ENCODE peak calls at places on chromosomes 1 and 21, in ten cellular contexts. U is NCI-H774; H is RWPE1; P is colonic mucosa; V is hypothalamus; Q is PC-9; Z is ureter; N is choroid plexus epithelial cell; G is activated T-helper 1 cell treated with anti-CD3 and anti-CD28 coated beads, Interleukin-2, amount 50 U/mL, for 16 hours; K is neuronal stem cell. M is an unnamed sample.

GRCh38 chr1:27527857-27528700 is 38.1 kb upstream of the WASF2 start:
- DNase-seq in U (peak), H (peak), P (peak), V (peak), Q (peak), Z (no peak), N (no peak), G (no peak), K (peak), M (peak)

GRCh38 chr1:201498621-201499020 is 8.3 kb downstream of the CSRP1 start:
- DNase-seq in U (no peak), H (no peak), P (no peak), V (no peak), Q (no peak), Z (no peak), N (no peak), G (no peak), K (no peak), M (no peak)

GRCh38 chr1:153190373-153190772 is 12.9 kb upstream of the LELP1 start:
- DNase-seq in U (no peak), H (peak), P (no peak), V (no peak), Q (no peak), Z (no peak), N (no peak), G (no peak), K (no peak), M (no peak)

GRCh38 chr1:119700326-119700725 is 11.4 kb upstream of the PHGDH start:
- DNase-seq in U (no peak), H (no peak), P (no peak), V (no peak), Q (no peak), Z (no peak), N (no peak), G (no peak), K (no peak), M (no peak)

GRCh38 chr1:24474193-24474592 is 28.4 kb upstream of the RCAN3 start:
- DNase-seq in U (no peak), H (no peak), P (no peak), V (no peak), Q (no peak), Z (no peak), N (no peak), G (no peak), K (no peak), M (no peak)

GRCh38 chr1:227437495-227438008 is 119.3 kb upstream of the CDC42BPA start:
- DNase-seq in U (peak), H (peak), P (no peak), V (no peak), Q (no peak), Z (no peak), N (peak), G (no peak), K (no peak), M (peak)

GRCh38 chr21:44539991-44540666 is at the start of gene KRTAP10-1:
- DNase-seq in U (no peak), H (no peak), P (no peak), V (no peak), Q (no peak), Z (peak), N (no peak), G (no peak), K (no peak), M (no peak)

GRCh38 chr21:42581676-42582371 is 68.2 kb downstream of the SLC37A1 start:
- DNase-seq in U (no peak), H (no peak), P (no peak), V (no peak), Q (no peak), Z (no peak), N (no peak), G (no peak), K (no peak), M (no peak)

GRCh38 chr1:39671433-39671792 is 494 bp downstream of the NT5C1A start:
- DNase-seq in U (no peak), H (no peak), P (no peak), V (peak), Q (no peak), Z (no peak), N (no peak), G (no peak), K (no peak), M (peak)

GRCh38 chr1:47449702-47450552 is 12.1 kb downstream of the FOXD2 start:
- DNase-seq in U (no peak), H (peak), P (peak), V (no peak), Q (no peak), Z (no peak), N (peak), G (no peak), K (no peak), M (peak)

GRCh38 chr1:83827731-83828130 is 171.2 kb downstream of the TTLL7 start:
- DNase-seq in U (no peak), H (no peak), P (no peak), V (no peak), Q (no peak), Z (no peak), N (no peak), G (no peak), K (no peak), M (no peak)

GRCh38 chr1:100767176-100767876 is 47.8 kb downstream of the VCAM1 start:
- DNase-seq in U (no peak), H (no peak), P (no peak), V (no peak), Q (no peak), Z (no peak), N (peak), G (no peak), K (no peak), M (no peak)